ENCODE peak calls at places on chromosomes 3 and 15, in seven cellular contexts. One of them, this sample, is unnamed. For H3K4me1, the result is how much of the 10 kb centered on the place peaks cover.

GRCh38 chr3:190088890-190089289 is 31.8 kb downstream of the P3H2 start:
- DNase-seq in mammary epithelial cell: peak
- DNase-seq in neuronal stem cell: no peak
- DNase-seq in CD8-positive, alpha-beta memory T cell: no peak
- DNase-seq in astrocyte: peak
- DNase-seq in K562: no peak
- DNase-seq in SJSA1: no peak
- DNase-seq in this sample: no peak

GRCh38 chr3:178486903-178487302 is 49.3 kb upstream of the KCNMB2 start:
- DNase-seq in mammary epithelial cell: no peak
- DNase-seq in neuronal stem cell: no peak
- DNase-seq in CD8-positive, alpha-beta memory T cell: no peak
- DNase-seq in astrocyte: no peak
- DNase-seq in K562: no peak
- DNase-seq in SJSA1: no peak
- DNase-seq in this sample: no peak

GRCh38 chr3:49414753-49415152 is 2.5 kb downstream of the TCTA start:
- DNase-seq in mammary epithelial cell: no peak
- DNase-seq in neuronal stem cell: no peak
- DNase-seq in CD8-positive, alpha-beta memory T cell: no peak
- DNase-seq in astrocyte: no peak
- DNase-seq in K562: no peak
- DNase-seq in SJSA1: no peak
- DNase-seq in this sample: no peak

GRCh38 chr15:91866971-91867372 is 13.5 kb downstream of the SLCO3A1 start:
- DNase-seq in mammary epithelial cell: peak
- DNase-seq in neuronal stem cell: no peak
- DNase-seq in CD8-positive, alpha-beta memory T cell: no peak
- DNase-seq in astrocyte: no peak
- DNase-seq in K562: no peak
- DNase-seq in SJSA1: no peak
- DNase-seq in this sample: no peak

GRCh38 chr15:72222433-72222832 is 8.6 kb downstream of the PKM start:
- DNase-seq in mammary epithelial cell: peak
- DNase-seq in neuronal stem cell: no peak
- DNase-seq in CD8-positive, alpha-beta memory T cell: no peak
- DNase-seq in astrocyte: peak
- DNase-seq in K562: no peak
- DNase-seq in SJSA1: no peak
- DNase-seq in this sample: no peak

GRCh38 chr3:120780977-120781376 is 38.4 kb downstream of the GTF2E1 start:
- DNase-seq in mammary epithelial cell: no peak
- DNase-seq in neuronal stem cell: no peak
- DNase-seq in CD8-positive, alpha-beta memory T cell: no peak
- DNase-seq in astrocyte: peak
- DNase-seq in K562: no peak
- DNase-seq in SJSA1: peak
- DNase-seq in this sample: no peak

GRCh38 chr3:51988286-51989146 is 5.2 kb downstream of the ACY1 start:
- DNase-seq in mammary epithelial cell: no peak
- DNase-seq in neuronal stem cell: no peak
- DNase-seq in CD8-positive, alpha-beta memory T cell: no peak
- DNase-seq in astrocyte: no peak
- DNase-seq in K562: no peak
- DNase-seq in SJSA1: no peak
- DNase-seq in this sample: no peak

GRCh38 chr15:31255732-31256384 is 70.8 kb upstream of the KLF13 start:
- DNase-seq in mammary epithelial cell: no peak
- DNase-seq in neuronal stem cell: no peak
- DNase-seq in CD8-positive, alpha-beta memory T cell: peak
- DNase-seq in astrocyte: no peak
- DNase-seq in K562: no peak
- DNase-seq in SJSA1: no peak
- DNase-seq in this sample: no peak

GRCh38 chr15:80058851-80059785 is at the start of gene ZFAND6:
- DNase-seq in mammary epithelial cell: peak
- DNase-seq in neuronal stem cell: peak
- DNase-seq in CD8-positive, alpha-beta memory T cell: peak
- DNase-seq in astrocyte: peak
- DNase-seq in K562: peak
- DNase-seq in SJSA1: peak
- DNase-seq in this sample: peak

GRCh38 chr3:41175365-41175764 is 23.9 kb upstream of the CTNNB1 start:
- DNase-seq in mammary epithelial cell: no peak
- DNase-seq in neuronal stem cell: no peak
- DNase-seq in CD8-positive, alpha-beta memory T cell: no peak
- DNase-seq in astrocyte: no peak
- DNase-seq in K562: no peak
- DNase-seq in SJSA1: no peak
- DNase-seq in this sample: no peak

GRCh38 chr3:14547693-14548092 is 7.6 kb upstream of the GRIP2 start:
- DNase-seq in mammary epithelial cell: no peak
- DNase-seq in neuronal stem cell: no peak
- DNase-seq in CD8-positive, alpha-beta memory T cell: no peak
- DNase-seq in astrocyte: no peak
- DNase-seq in K562: no peak
- DNase-seq in SJSA1: no peak
- DNase-seq in this sample: no peak

GRCh38 chr3:79632842-79633241 is 135.0 kb downstream of the ROBO1 start:
- DNase-seq in mammary epithelial cell: peak
- DNase-seq in neuronal stem cell: no peak
- DNase-seq in CD8-positive, alpha-beta memory T cell: no peak
- DNase-seq in astrocyte: no peak
- DNase-seq in K562: no peak
- DNase-seq in SJSA1: no peak
- DNase-seq in this sample: no peak

GRCh38 chr3:10563396-10563795 is 58.0 kb upstream of the ATP2B2 start:
- DNase-seq in mammary epithelial cell: no peak
- DNase-seq in neuronal stem cell: no peak
- DNase-seq in CD8-positive, alpha-beta memory T cell: no peak
- DNase-seq in astrocyte: no peak
- DNase-seq in K562: no peak
- DNase-seq in SJSA1: no peak
- DNase-seq in this sample: no peak

GRCh38 chr15:38193496-38193895 is 59.1 kb upstream of the SPRED1 start:
- DNase-seq in mammary epithelial cell: no peak
- DNase-seq in neuronal stem cell: no peak
- DNase-seq in CD8-positive, alpha-beta memory T cell: no peak
- DNase-seq in astrocyte: peak
- DNase-seq in K562: no peak
- DNase-seq in SJSA1: peak
- DNase-seq in this sample: no peak

GRCh38 chr3:10855871-10856662 is 40.0 kb downstream of the SLC6A11 start:
- DNase-seq in mammary epithelial cell: no peak
- DNase-seq in neuronal stem cell: no peak
- DNase-seq in CD8-positive, alpha-beta memory T cell: no peak
- DNase-seq in astrocyte: no peak
- DNase-seq in K562: peak
- DNase-seq in SJSA1: no peak
- DNase-seq in this sample: no peak

GRCh38 chr3:196168808-196169391 is 42.3 kb downstream of the ZDHHC19 start:
- DNase-seq in mammary epithelial cell: no peak
- DNase-seq in neuronal stem cell: no peak
- DNase-seq in CD8-positive, alpha-beta memory T cell: no peak
- DNase-seq in astrocyte: no peak
- DNase-seq in K562: no peak
- DNase-seq in SJSA1: no peak
- DNase-seq in this sample: no peak

GRCh38 chr15:51092480-51092879 is 2.2 kb downstream of the TNFAIP8L3 start:
- DNase-seq in mammary epithelial cell: no peak
- DNase-seq in neuronal stem cell: no peak
- DNase-seq in CD8-positive, alpha-beta memory T cell: no peak
- DNase-seq in astrocyte: no peak
- DNase-seq in K562: no peak
- DNase-seq in SJSA1: no peak
- DNase-seq in this sample: no peak

GRCh38 chr3:183591881-183592521 is 36.5 kb upstream of the KLHL6 start:
- DNase-seq in mammary epithelial cell: no peak
- DNase-seq in neuronal stem cell: no peak
- DNase-seq in CD8-positive, alpha-beta memory T cell: no peak
- DNase-seq in astrocyte: no peak
- DNase-seq in K562: no peak
- DNase-seq in SJSA1: no peak
- DNase-seq in this sample: peak

GRCh38 chr15:70802629-70803028 is 39.3 kb upstream of the UACA start:
- DNase-seq in mammary epithelial cell: peak
- DNase-seq in neuronal stem cell: no peak
- DNase-seq in CD8-positive, alpha-beta memory T cell: no peak
- DNase-seq in astrocyte: peak
- DNase-seq in K562: no peak
- DNase-seq in SJSA1: peak
- DNase-seq in this sample: no peak

GRCh38 chr3:126054870-126055269 is 29.1 kb downstream of the SLC41A3 start:
- DNase-seq in mammary epithelial cell: no peak
- DNase-seq in neuronal stem cell: no peak
- DNase-seq in CD8-positive, alpha-beta memory T cell: no peak
- DNase-seq in astrocyte: no peak
- DNase-seq in K562: no peak
- DNase-seq in SJSA1: no peak
- DNase-seq in this sample: no peak

DNA sequence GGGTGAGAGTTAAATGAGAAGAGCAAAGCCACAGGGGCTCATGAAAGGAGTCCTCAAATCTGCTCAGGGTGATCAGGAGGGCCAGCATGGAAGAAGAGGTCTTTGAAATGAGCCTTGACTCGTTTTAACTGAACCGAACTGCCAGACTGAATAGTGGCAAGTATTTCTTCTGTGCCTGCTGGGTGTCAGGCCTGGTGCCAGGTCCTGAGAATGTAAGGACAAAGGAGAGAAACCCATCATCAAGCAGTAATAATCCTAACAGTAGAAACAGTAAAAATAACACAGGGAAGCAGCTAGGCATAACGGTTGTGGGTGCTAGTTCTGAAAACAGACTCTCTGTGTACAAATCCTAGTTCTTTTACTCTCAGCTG is 40.4 kb upstream of the SMAD3 start:
- DNase-seq in mammary epithelial cell: no peak
- DNase-seq in neuronal stem cell: no peak
- DNase-seq in CD8-positive, alpha-beta memory T cell: no peak
- DNase-seq in astrocyte: no peak
- DNase-seq in K562: no peak
- DNase-seq in SJSA1: no peak
- DNase-seq in this sample: no peak
- H3K4me3 ChIP-seq in mammary epithelial cell: no peak
- H3K4me3 ChIP-seq in neuronal stem cell: no peak
- H3K4me3 ChIP-seq in CD8-positive, alpha-beta memory T cell: no peak
- H3K4me3 ChIP-seq in astrocyte: no peak
- H3K4me3 ChIP-seq in K562: no peak
- H3K4me3 ChIP-seq in SJSA1: no peak
- H3K4me3 ChIP-seq in this sample: no peak

GRCh38 chr3:152279474-152279873 is 10.7 kb downstream of the MBNL1 start:
- DNase-seq in mammary epithelial cell: no peak
- DNase-seq in neuronal stem cell: no peak
- DNase-seq in CD8-positive, alpha-beta memory T cell: no peak
- DNase-seq in astrocyte: no peak
- DNase-seq in K562: no peak
- DNase-seq in SJSA1: no peak
- DNase-seq in this sample: no peak
- H3K4me1 ChIP-seq in mammary epithelial cell: under half
- H3K4me1 ChIP-seq in neuronal stem cell: under half
- H3K4me1 ChIP-seq in CD8-positive, alpha-beta memory T cell: half or more
- H3K4me1 ChIP-seq in astrocyte: under half
- H3K4me1 ChIP-seq in K562: under half
- H3K4me1 ChIP-seq in SJSA1: under half
- H3K4me1 ChIP-seq in this sample: under half

GRCh38 chr3:24264748-24265158 is 229.9 kb downstream of the THRB start:
- DNase-seq in mammary epithelial cell: peak
- DNase-seq in neuronal stem cell: no peak
- DNase-seq in CD8-positive, alpha-beta memory T cell: no peak
- DNase-seq in astrocyte: peak
- DNase-seq in K562: peak
- DNase-seq in SJSA1: peak
- DNase-seq in this sample: peak
- H3K4me3 ChIP-seq in mammary epithelial cell: no peak
- H3K4me3 ChIP-seq in neuronal stem cell: no peak
- H3K4me3 ChIP-seq in CD8-positive, alpha-beta memory T cell: no peak
- H3K4me3 ChIP-seq in astrocyte: no peak
- H3K4me3 ChIP-seq in K562: no peak
- H3K4me3 ChIP-seq in SJSA1: no peak
- H3K4me3 ChIP-seq in this sample: no peak

GRCh38 chr3:129596194-129597086 is 10.0 kb downstream of the PLXND1 start:
- DNase-seq in mammary epithelial cell: no peak
- DNase-seq in neuronal stem cell: no peak
- DNase-seq in CD8-positive, alpha-beta memory T cell: no peak
- DNase-seq in astrocyte: peak
- DNase-seq in K562: peak
- DNase-seq in SJSA1: peak
- DNase-seq in this sample: no peak
- H3K4me1 ChIP-seq in mammary epithelial cell: under half
- H3K4me1 ChIP-seq in neuronal stem cell: half or more
- H3K4me1 ChIP-seq in CD8-positive, alpha-beta memory T cell: under half
- H3K4me1 ChIP-seq in astrocyte: half or more
- H3K4me1 ChIP-seq in K562: half or more
- H3K4me1 ChIP-seq in SJSA1: half or more
- H3K4me1 ChIP-seq in this sample: under half

DNA sequence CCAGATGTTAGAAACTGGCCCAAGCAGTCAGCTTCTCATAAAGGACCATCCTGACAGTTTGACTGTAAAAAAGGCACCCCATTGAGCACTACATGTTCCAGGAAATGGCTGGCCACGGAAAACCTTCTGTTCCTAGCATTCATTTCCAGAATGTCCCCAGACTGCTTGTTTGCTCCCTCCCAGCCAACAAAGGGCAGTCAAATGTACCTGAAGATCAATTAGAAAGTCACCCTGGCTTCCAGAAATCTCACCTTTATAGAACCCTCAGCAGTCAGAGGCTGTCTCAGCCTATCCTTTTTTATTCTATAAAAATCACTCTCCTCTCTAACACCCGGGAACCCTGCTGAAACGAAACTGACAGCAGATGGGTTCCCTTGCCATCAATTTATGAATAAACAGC is 774 bp upstream of the SAMMSON start:
- DNase-seq in mammary epithelial cell: no peak
- DNase-seq in neuronal stem cell: no peak
- DNase-seq in CD8-positive, alpha-beta memory T cell: no peak
- DNase-seq in astrocyte: no peak
- DNase-seq in K562: no peak
- DNase-seq in SJSA1: no peak
- DNase-seq in this sample: no peak
- H3K4me3 ChIP-seq in mammary epithelial cell: no peak
- H3K4me3 ChIP-seq in neuronal stem cell: no peak
- H3K4me3 ChIP-seq in CD8-positive, alpha-beta memory T cell: no peak
- H3K4me3 ChIP-seq in astrocyte: peak
- H3K4me3 ChIP-seq in K562: peak
- H3K4me3 ChIP-seq in SJSA1: peak
- H3K4me3 ChIP-seq in this sample: no peak

GRCh38 chr3:45120615-45121158 is 25.5 kb downstream of the CDCP1 start:
- DNase-seq in mammary epithelial cell: no peak
- DNase-seq in neuronal stem cell: no peak
- DNase-seq in CD8-positive, alpha-beta memory T cell: no peak
- DNase-seq in astrocyte: no peak
- DNase-seq in K562: no peak
- DNase-seq in SJSA1: no peak
- DNase-seq in this sample: no peak
- H3K4me1 ChIP-seq in mammary epithelial cell: half or more
- H3K4me1 ChIP-seq in neuronal stem cell: under half
- H3K4me1 ChIP-seq in CD8-positive, alpha-beta memory T cell: under half
- H3K4me1 ChIP-seq in astrocyte: under half
- H3K4me1 ChIP-seq in K562: under half
- H3K4me1 ChIP-seq in SJSA1: under half
- H3K4me1 ChIP-seq in this sample: under half

This sample was measured in HAP-1.